ENCODE peak calls at places on chromosomes 3 and 15, in four cellular contexts. One of them, this sample, is unnamed.

GRCh38 chr3:54188176-54188791 is 65.9 kb downstream of the CACNA2D3 start:
- DNase-seq in activated CD8-positive, alpha-beta memory T cell treated with anti-CD3 and anti-CD28 coated beads, Interleukin-2, amount 50 U/mL, for 48 hours: no peak
- DNase-seq in EL: peak; percentile 27
- DNase-seq in HTR-8/SVneo: peak; percentile 27
- DNase-seq in this sample: peak; percentile 75

GRCh38 chr15:75647370-75648155 is at the start of gene SNX33:
- DNase-seq in HTR-8/SVneo: peak; percentile 66
- DNase-seq in EL: peak; percentile 89
- DNase-seq in activated CD8-positive, alpha-beta memory T cell treated with anti-CD3 and anti-CD28 coated beads, Interleukin-2, amount 50 U/mL, for 48 hours: peak; percentile 80
- DNase-seq in this sample: peak; percentile 82

GRCh38 chr3:179141890-179142289 is 6.3 kb upstream of the PIK3CA start:
- DNase-seq in EL: no peak
- DNase-seq in HTR-8/SVneo: no peak
- DNase-seq in activated CD8-positive, alpha-beta memory T cell treated with anti-CD3 and anti-CD28 coated beads, Interleukin-2, amount 50 U/mL, for 48 hours: no peak
- DNase-seq in this sample: no peak

GRCh38 chr3:2856062-2856792 is 253.9 kb downstream of the IL5RA start:
- DNase-seq in HTR-8/SVneo: no peak
- DNase-seq in activated CD8-positive, alpha-beta memory T cell treated with anti-CD3 and anti-CD28 coated beads, Interleukin-2, amount 50 U/mL, for 48 hours: no peak
- DNase-seq in EL: no peak
- DNase-seq in this sample: no peak

GRCh38 chr3:136898954-136899353 is 36.9 kb downstream of the NCK1 start:
- DNase-seq in HTR-8/SVneo: no peak
- DNase-seq in EL: no peak
- DNase-seq in activated CD8-positive, alpha-beta memory T cell treated with anti-CD3 and anti-CD28 coated beads, Interleukin-2, amount 50 U/mL, for 48 hours: no peak
- DNase-seq in this sample: no peak

GRCh38 chr3:183579967-183580720 is 24.6 kb upstream of the KLHL6 start:
- DNase-seq in HTR-8/SVneo: no peak
- DNase-seq in activated CD8-positive, alpha-beta memory T cell treated with anti-CD3 and anti-CD28 coated beads, Interleukin-2, amount 50 U/mL, for 48 hours: no peak
- DNase-seq in EL: peak; percentile 12
- DNase-seq in this sample: no peak

GRCh38 chr3:12004741-12005513 is 739 bp downstream of the SYN2 start:
- DNase-seq in EL: no peak
- DNase-seq in HTR-8/SVneo: no peak
- DNase-seq in activated CD8-positive, alpha-beta memory T cell treated with anti-CD3 and anti-CD28 coated beads, Interleukin-2, amount 50 U/mL, for 48 hours: peak; percentile 52
- DNase-seq in this sample: no peak

GRCh38 chr3:135172191-135172869 is 377.3 kb downstream of the EPHB1 start:
- DNase-seq in EL: no peak
- DNase-seq in HTR-8/SVneo: no peak
- DNase-seq in activated CD8-positive, alpha-beta memory T cell treated with anti-CD3 and anti-CD28 coated beads, Interleukin-2, amount 50 U/mL, for 48 hours: no peak
- DNase-seq in this sample: no peak

GRCh38 chr3:129503387-129504010 is 24.9 kb upstream of the RHO start:
- DNase-seq in HTR-8/SVneo: no peak
- DNase-seq in EL: no peak
- DNase-seq in activated CD8-positive, alpha-beta memory T cell treated with anti-CD3 and anti-CD28 coated beads, Interleukin-2, amount 50 U/mL, for 48 hours: no peak
- DNase-seq in this sample: peak; percentile 7